ENCODE peak calls at places on chromosomes 4 and X, in ten cellular contexts. V is fibroblast of gingiva, A is tibial artery, T is non-pigmented ciliary epithelial cell, Z is neural crest cell, G is cardiac muscle cell, S is A549, B is breast epithelium, I is DMS79 treated with DMSO at 0.1 percent for 48 hours, W is neural progenitor cell. X is an unnamed sample.

GRCh38 chrX:46762963-46763362 is 4.0 kb upstream of the SLC9A7 start:
- DNase-seq in Z (no peak), A (no peak), S (no peak), I (no peak), W (no peak), G (no peak), B (no peak), T (no peak), V (no peak), X (no peak)

GRCh38 chrX:42129541-42129940 is 206.2 kb upstream of the CASK start:
- DNase-seq in V (no peak), G (no peak), B (no peak), T (no peak), I (no peak), A (no peak), S (no peak), Z (no peak), W (no peak), X (no peak)

GRCh38 chr4:89661490-89661889 is 175.5 kb downstream of the SNCA start:
- DNase-seq in S (no peak), T (peak; percentile 51), Z (no peak), I (no peak), G (peak; percentile 15), V (peak; percentile 24), B (no peak), A (no peak), W (peak; percentile 29), X (no peak)

GRCh38 chrX:10569946-10570345 is 50.4 kb downstream of the MID1 start:
- DNase-seq in W (no peak), I (no peak), Z (no peak), G (no peak), A (no peak), S (no peak), B (no peak), T (peak; percentile 63), V (no peak), X (no peak)

GRCh38 chrX:148310402-148311200 is 189.8 kb upstream of the AFF2 start:
- DNase-seq in T (no peak), G (no peak), Z (no peak), S (no peak), B (no peak), A (no peak), W (no peak), V (no peak), I (no peak), X (no peak)

GRCh38 chr4:148216866-148217814 is 225.1 kb downstream of the NR3C2 start:
- DNase-seq in I (no peak), B (no peak), G (no peak), W (no peak), A (no peak), V (no peak), T (no peak), Z (no peak), S (no peak), X (no peak)

GRCh38 chr4:59102311-59102710 is 1992.1 kb upstream of the IGFBP7 start:
- DNase-seq in B (no peak), W (no peak), S (no peak), G (no peak), V (no peak), A (no peak), I (no peak), Z (no peak), T (no peak), X (no peak)

GRCh38 chr4:52622564-52622963 is 36.5 kb downstream of the USP46 start:
- DNase-seq in T (no peak), V (no peak), A (no peak), Z (no peak), G (no peak), W (no peak), B (no peak), I (no peak), S (no peak), X (no peak)

GRCh38 chrX:55489315-55490009 is at the start of gene USP51:
- DNase-seq in T (no peak), B (no peak), A (peak; percentile 45), G (peak; percentile 74), V (peak; percentile 32), S (peak; percentile 11), W (peak; percentile 72), I (peak; percentile 58), Z (peak; percentile 24), X (peak; percentile 82)

GRCh38 chrX:25020391-25021131 is 4.8 kb upstream of the ARX start:
- DNase-seq in T (no peak), W (peak; percentile 90), I (no peak), Z (peak; percentile 70), A (no peak), V (no peak), G (peak; percentile 72), B (no peak), S (no peak), X (no peak)

GRCh38 chr4:157072002-157072401 is 3.9 kb upstream of the GLRB start:
- DNase-seq in W (no peak), S (no peak), T (peak; percentile 14), A (no peak), I (no peak), V (peak; percentile 20), G (no peak), Z (no peak), B (no peak), X (no peak)

GRCh38 chrX:129781134-129782014 is 1.6 kb downstream of the SASH3 start:
- DNase-seq in T (no peak), G (no peak), S (no peak), Z (no peak), I (no peak), A (peak; percentile 34), V (no peak), B (no peak), W (no peak), X (peak; percentile 95)

GRCh38 chrX:153446950-153447580 is 1.2 kb upstream of the TREX2 start:
- DNase-seq in B (no peak), I (no peak), Z (no peak), V (no peak), W (no peak), S (no peak), T (no peak), A (no peak), G (no peak), X (peak; percentile 76)

GRCh38 chrX:65581661-65582339 is 47.2 kb upstream of the LAS1L start:
- DNase-seq in G (peak; percentile 59), A (peak; percentile 51), T (no peak), W (peak; percentile 72), I (peak; percentile 11), B (no peak), S (peak; percentile 62), Z (peak; percentile 48), V (peak; percentile 20), X (no peak)